ENCODE peak calls at places on chromosomes 5 and 9, in nine cellular contexts. O is GM12878, D is SK-N-SH, C is esophagus muscularis mucosa, G is stomach, S is HepG2, U is sigmoid colon, N is H1, A is A549. Y is an unnamed sample.

GRCh38 chr9:118577121-118577520 is 792.1 kb downstream of the BRINP1 start:
- DNase-seq in O (no peak), D (no peak), C (no peak), G (no peak), S (no peak), U (no peak), N (no peak), A (no peak), Y (no peak)

GRCh38 chr9:137168907-137169763 is 716 bp downstream of the LRRC26 start:
- DNase-seq in O (no peak), D (peak; percentile 83), C (no peak), G (peak; percentile 73), S (peak; percentile 32), U (no peak), N (no peak), A (peak; percentile 74), Y (no peak)

GRCh38 chr5:176733586-176734262 is 76.6 kb upstream of the UNC5A start:
- DNase-seq in O (no peak), D (peak; percentile 42), C (no peak), G (no peak), S (no peak), U (peak; percentile 32), N (no peak), A (no peak), Y (peak; percentile 72)

GRCh38 chr9:36163049-36163839 is 5.9 kb upstream of the CCIN start:
- DNase-seq in O (no peak), D (peak; percentile 89), C (no peak), G (no peak), S (peak; percentile 54), U (peak; percentile 84), N (peak; percentile 78), A (no peak), Y (no peak)

GRCh38 chr5:168528521-168529360 is at the start of gene FBLL1:
- DNase-seq in O (no peak), D (peak; percentile 94), C (no peak), G (no peak), S (peak; percentile 19), U (no peak), N (no peak), A (no peak), Y (no peak)

GRCh38 chr5:10987291-10987806 is 226.3 kb upstream of the DAP start:
- DNase-seq in O (no peak), D (no peak), C (no peak), G (no peak), S (no peak), U (no peak), N (no peak), A (no peak), Y (no peak)

GRCh38 chr9:124392254-124392653 is 23.0 kb downstream of the PSMB7 start:
- DNase-seq in O (no peak), D (no peak), C (no peak), G (no peak), S (no peak), U (no peak), N (no peak), A (no peak), Y (no peak)

GRCh38 chr5:77935516-77936364 is 159.6 kb upstream of the TBCA start:
- DNase-seq in O (peak; percentile 44), D (no peak), C (no peak), G (no peak), S (no peak), U (no peak), N (no peak), A (no peak), Y (no peak)

GRCh38 chr5:164010900-164011299 is 505.5 kb downstream of the MAT2B start:
- DNase-seq in O (no peak), D (no peak), C (no peak), G (no peak), S (no peak), U (no peak), N (no peak), A (no peak), Y (no peak)

GRCh38 chr9:115391166-115391825 is 273.3 kb upstream of the TNC start:
- DNase-seq in O (no peak), D (no peak), C (no peak), G (no peak), S (no peak), U (no peak), N (no peak), A (no peak), Y (no peak)

GRCh38 chr5:54867310-54867944 is 118.0 kb downstream of the ESM1 start:
- DNase-seq in O (no peak), D (peak; percentile 61), C (no peak), G (no peak), S (peak; percentile 22), U (no peak), N (no peak), A (peak; percentile 41), Y (no peak)

GRCh38 chr9:131270171-131271015 is 5.9 kb downstream of the FAM78A start:
- DNase-seq in O (no peak), D (no peak), C (no peak), G (peak; percentile 46), S (no peak), U (peak; percentile 86), N (no peak), A (no peak), Y (no peak)

GRCh38 chr5:133257977-133258376 is 206.2 kb downstream of the HSPA4 start:
- DNase-seq in O (no peak), D (no peak), C (no peak), G (no peak), S (no peak), U (no peak), N (no peak), A (no peak), Y (no peak)
- TF ChIP-seq CTCF in O (no peak), D (no peak), C (no peak), G (no peak), S (no peak), U (no peak), N (no peak), A (no peak), Y (no peak)

DNA sequence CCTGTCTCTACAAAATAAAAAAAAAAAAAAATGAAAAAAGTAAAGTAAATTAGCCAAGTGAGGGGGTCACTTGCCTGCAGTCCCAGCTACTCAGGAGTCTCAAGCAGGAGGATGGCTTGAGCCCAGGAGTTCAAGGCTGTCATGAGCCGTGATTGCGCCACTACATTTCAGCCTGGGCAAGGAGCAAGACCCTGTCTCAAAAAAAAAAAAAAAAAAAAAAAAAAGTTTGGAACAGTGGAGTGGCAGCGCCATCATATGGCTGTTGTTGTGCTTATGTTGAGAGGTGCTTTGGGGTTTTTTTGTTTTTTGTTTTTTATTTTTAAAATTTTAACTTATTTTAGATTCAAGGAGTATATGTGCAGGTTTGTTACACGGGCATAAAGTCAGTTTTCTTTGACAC is 3.6 kb downstream of the BRIX1 start:
- DNase-seq in O (no peak), D (no peak), C (no peak), G (no peak), S (no peak), U (no peak), N (no peak), A (no peak), Y (no peak)
- TF ChIP-seq EP300 in O (no peak), D (no peak), C (no peak), G (no peak), S (no peak), U (no peak), N (no peak), A (no peak), Y (no peak)

DNA sequence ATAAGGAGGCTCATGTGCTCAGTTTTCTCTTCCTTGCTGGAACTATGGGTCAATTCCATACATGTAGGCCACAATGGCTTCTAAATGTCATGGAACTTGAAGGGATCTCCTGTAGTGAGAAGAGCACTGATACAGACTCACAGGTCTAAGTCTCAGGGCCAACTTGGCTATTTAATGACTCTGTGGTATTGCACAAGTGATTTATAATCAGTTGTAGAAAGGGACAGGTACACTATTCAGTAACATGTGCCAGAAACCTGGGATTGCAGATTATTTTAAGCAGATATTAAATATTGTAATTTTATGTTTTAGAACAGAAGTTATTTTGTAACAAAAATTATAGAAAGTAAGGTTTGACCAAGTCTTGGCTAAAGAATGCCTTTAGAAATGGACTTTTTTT is 241.5 kb upstream of the PIK3R1 start:
- DNase-seq in O (no peak), D (no peak), C (no peak), G (no peak), S (no peak), U (no peak), N (no peak), A (no peak), Y (no peak)
- TF ChIP-seq CTCF in O (no peak), D (no peak), C (no peak), G (no peak), S (no peak), U (no peak), N (no peak), A (no peak), Y (no peak)

GRCh38 chr9:7561527-7561926 is 238.1 kb downstream of the DMAC1 start:
- DNase-seq in O (no peak), D (no peak), C (no peak), G (no peak), S (no peak), U (no peak), N (no peak), A (no peak), Y (no peak)

DNA sequence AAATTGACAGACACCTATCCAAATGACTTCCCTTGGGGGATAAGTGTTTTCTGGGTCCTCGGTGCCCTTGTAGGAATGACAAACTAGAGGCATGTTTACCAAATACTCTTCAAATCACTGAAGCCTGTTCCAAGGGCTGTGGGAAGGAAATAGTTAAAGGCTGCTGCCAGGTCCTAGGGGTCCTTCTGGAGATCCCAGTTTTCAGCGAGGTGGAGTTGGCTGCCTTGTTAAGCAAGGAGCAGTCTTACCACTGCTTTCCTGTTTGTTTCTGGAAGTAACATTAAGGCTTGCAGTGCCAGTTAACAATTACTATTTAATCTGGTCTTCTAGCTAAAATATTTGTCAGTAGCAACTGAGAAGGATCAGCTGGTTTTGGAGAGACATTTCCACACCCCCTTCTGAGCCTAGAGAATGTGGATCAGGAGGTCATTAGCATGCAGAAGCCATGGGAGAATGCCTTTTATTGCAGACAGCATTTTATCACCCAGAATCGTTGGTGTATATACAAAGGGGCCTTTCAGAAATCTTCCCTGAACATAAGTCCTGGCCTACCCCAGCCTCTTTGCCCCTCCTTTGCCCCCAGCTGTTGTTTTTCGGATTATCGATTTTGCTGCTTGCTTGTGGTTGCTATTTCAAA is 238.8 kb downstream of the DMAC1 start:
- DNase-seq in O (no peak), D (no peak), C (no peak), G (no peak), S (no peak), U (no peak), N (no peak), A (no peak), Y (no peak)
- TF ChIP-seq EP300 in O (no peak), D (no peak), C (no peak), G (no peak), S (no peak), U (no peak), N (no peak), A (no peak), Y (no peak)

DNA sequence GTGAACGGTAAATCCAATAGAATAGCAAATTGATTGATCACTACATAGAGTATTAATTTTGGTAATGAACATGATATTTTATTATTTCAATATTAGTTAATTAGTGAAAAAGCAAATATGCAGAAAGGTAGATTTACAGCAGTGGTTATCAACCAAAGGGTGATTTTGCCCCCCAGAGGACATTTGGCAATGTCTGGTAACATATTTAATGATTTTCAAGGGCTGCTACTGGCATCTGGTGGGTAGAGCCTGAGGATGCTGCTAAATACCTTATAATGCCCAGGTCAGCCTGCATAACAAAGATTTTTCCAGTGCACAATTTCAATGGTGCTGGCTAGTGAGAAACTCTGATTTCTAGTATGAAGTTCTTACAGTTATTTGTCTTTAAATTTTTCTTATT is 1313.7 kb downstream of the PTPRD start:
- DNase-seq in O (no peak), D (peak; percentile 0), C (no peak), G (no peak), S (no peak), U (no peak), N (no peak), A (no peak), Y (no peak)
- TF ChIP-seq CTCF in O (no peak), D (no peak), C (no peak), G (no peak), S (no peak), U (no peak), N (peak; percentile 81), A (no peak), Y (no peak)

Y was measured in suprapubic skin.